ENCODE peak calls at places on chromosome 6, in six cellular contexts. K, T, O, U, N and A are unnamed samples.

GRCh38 chr6:141685416-141685815 is 447.3 kb upstream of the GJE1 start:
- DNase-seq in N (no peak), O (no peak), U (no peak), K (no peak), T (no peak), A (no peak)

GRCh38 chr6:1190361-1190760 is 121.5 kb upstream of the FOXQ1 start:
- DNase-seq in T (no peak), N (no peak), K (no peak), U (peak; percentile 29), O (no peak), A (no peak)

GRCh38 chr6:47083586-47084047 is 41.5 kb upstream of the ADGRF1 start:
- DNase-seq in U (no peak), N (peak; percentile 82), K (peak; percentile 90), O (peak; percentile 96), T (peak; percentile 88), A (peak; percentile 68)

GRCh38 chr6:161917645-161918044 is 643.8 kb upstream of the AGPAT4 start:
- DNase-seq in O (no peak), N (no peak), K (no peak), T (no peak), U (no peak), A (no peak)

GRCh38 chr6:131317516-131317915 is 182.2 kb downstream of the AKAP7 start:
- DNase-seq in N (no peak), U (no peak), O (no peak), T (no peak), K (no peak), A (no peak)

GRCh38 chr6:167735498-167736201 is 91.1 kb upstream of the AFDN start:
- DNase-seq in T (no peak), U (no peak), N (peak; percentile 60), K (no peak), O (no peak), A (peak; percentile 26)

GRCh38 chr6:37134622-37135191 is 35.2 kb upstream of the PIM1 start:
- DNase-seq in T (peak; percentile 74), U (peak; percentile 96), K (no peak), O (no peak), N (peak; percentile 89), A (no peak)

GRCh38 chr6:68891419-68891818 is 256.3 kb downstream of the ADGRB3 start:
- DNase-seq in T (no peak), N (no peak), O (no peak), U (no peak), K (no peak), A (no peak)

GRCh38 chr6:3265671-3266070 is 6.9 kb downstream of the PSMG4 start:
- DNase-seq in K (no peak), T (no peak), O (no peak), U (no peak), N (no peak), A (no peak)

GRCh38 chr6:163098827-163099469 is 315.6 kb upstream of the QKI start:
- DNase-seq in U (no peak), N (no peak), T (no peak), O (no peak), K (no peak), A (no peak)

GRCh38 chr6:137697267-137697938 is 169.7 kb upstream of the TNFAIP3 start:
- DNase-seq in K (peak; percentile 53), T (peak; percentile 22), O (no peak), U (peak; percentile 71), N (no peak), A (no peak)

GRCh38 chr6:145214570-145214969 is 520.8 kb downstream of the EPM2A start:
- DNase-seq in K (no peak), T (no peak), O (no peak), U (peak; percentile 13), N (no peak), A (no peak)

GRCh38 chr6:82185948-82186347 is 61.6 kb downstream of the IBTK start:
- DNase-seq in O (no peak), K (no peak), U (no peak), N (no peak), T (no peak), A (no peak)

GRCh38 chr6:99333068-99333467 is 16.4 kb downstream of the FAXC start:
- DNase-seq in U (no peak), N (no peak), O (no peak), K (no peak), T (no peak), A (no peak)

GRCh38 chr6:123547216-123547978 is 89.4 kb downstream of the TRDN start:
- DNase-seq in T (no peak), U (no peak), K (no peak), O (no peak), N (no peak), A (no peak)

GRCh38 chr6:169776379-169776778 is 25.0 kb downstream of the ERMARD start:
- DNase-seq in K (peak; percentile 37), N (peak; percentile 48), U (no peak), O (peak; percentile 69), T (no peak), A (no peak)

GRCh38 chr6:12013368-12013617 is 1.2 kb downstream of the HIVEP1 start:
- DNase-seq in O (no peak), N (no peak), U (no peak), T (no peak), K (no peak), A (no peak)

GRCh38 chr6:3869632-3870527 is 20.7 kb downstream of the FAM50B start:
- DNase-seq in N (no peak), O (no peak), K (no peak), T (peak; percentile 19), U (peak; percentile 87), A (no peak)

GRCh38 chr6:105135056-105135455 is 44.8 kb downstream of the POPDC3 start:
- DNase-seq in T (no peak), U (peak; percentile 44), O (no peak), N (no peak), K (no peak), A (no peak)

GRCh38 chr6:168154263-168154917 is 75.4 kb upstream of the FRMD1 start:
- DNase-seq in N (peak; percentile 48), K (no peak), U (no peak), O (no peak), T (no peak), A (no peak)

GRCh38 chr6:3372184-3372846 is 84.5 kb downstream of the SLC22A23 start:
- DNase-seq in T (no peak), O (no peak), K (no peak), N (no peak), U (no peak), A (no peak)

GRCh38 chr6:106973018-106973840 is 1.3 kb downstream of the CD24 start:
- DNase-seq in N (no peak), O (peak; percentile 73), K (peak; percentile 84), U (no peak), T (peak; percentile 46), A (peak; percentile 59)

GRCh38 chr6:149060300-149060984 is 257.1 kb upstream of the TAB2 start:
- DNase-seq in T (peak; percentile 64), K (peak; percentile 37), O (peak; percentile 76), U (no peak), N (no peak), A (peak; percentile 84)

GRCh38 chr6:108118791-108119211 is 44.3 kb upstream of the OSTM1 start:
- DNase-seq in K (no peak), O (no peak), U (no peak), T (no peak), N (no peak), A (no peak)
- H3K4me3 ChIP-seq in K (no peak overlapping the region), O (peak overlapping the region; percentile 51), U (peak overlapping the region; percentile 46), T (no peak overlapping the region), N (peak overlapping the region; percentile 58), A (peak overlapping the region; percentile 65)

GRCh38 chr6:101956961-101957360 is 563.5 kb downstream of the GRIK2 start:
- DNase-seq in T (no peak), N (no peak), O (no peak), K (no peak), U (no peak), A (no peak)

DNA sequence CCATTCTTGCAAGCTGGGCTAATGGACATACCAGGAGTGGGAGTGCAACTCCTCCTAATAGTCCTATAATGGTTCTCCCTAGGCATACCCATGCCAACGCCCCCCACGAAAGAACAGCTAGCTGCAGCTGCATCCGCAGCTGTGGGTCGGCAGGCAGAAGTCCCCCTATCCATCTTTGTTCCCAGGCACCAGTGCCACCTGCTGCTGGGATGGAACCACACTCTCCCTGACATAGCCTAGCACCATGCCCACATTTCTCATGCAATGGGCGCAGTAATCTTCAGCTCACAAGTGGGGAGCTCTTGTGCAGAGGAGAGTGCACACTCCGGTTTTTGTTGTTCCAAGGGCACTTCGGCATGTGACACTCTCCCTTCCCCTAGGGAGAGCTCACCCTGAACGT is 567.8 kb downstream of the GRIK2 start:
- DNase-seq in O (no peak), U (no peak), K (no peak), T (no peak), N (no peak), A (no peak)
- TF ChIP-seq CTCF in O (no peak), U (no peak), K (no peak), T (no peak), N (no peak), A (no peak)

GRCh38 chr6:20574355-20574754 is 40.1 kb downstream of the CDKAL1 start:
- DNase-seq in T (no peak), N (no peak), U (no peak), O (no peak), K (no peak), A (no peak)

GRCh38 chr6:20575691-20576451 is 41.6 kb downstream of the CDKAL1 start:
- DNase-seq in U (no peak), T (no peak), O (no peak), N (no peak), K (no peak), A (no peak)

GRCh38 chr6:20577280-20577679 is 43.0 kb downstream of the CDKAL1 start:
- DNase-seq in U (no peak), O (no peak), T (no peak), K (no peak), N (no peak), A (no peak)

GRCh38 chr6:20572940-20573339 is 38.7 kb downstream of the CDKAL1 start:
- DNase-seq in U (no peak), O (no peak), N (no peak), K (no peak), T (no peak), A (no peak)

GRCh38 chr6:20575125-20575524 is 40.9 kb downstream of the CDKAL1 start:
- DNase-seq in K (no peak), N (no peak), T (no peak), U (no peak), O (no peak), A (no peak)
- H3K27ac ChIP-seq in K (no peak overlapping the region), N (no peak overlapping the region), T (no peak overlapping the region), U (no peak overlapping the region), O (no peak overlapping the region), A (no peak overlapping the region)

DNA sequence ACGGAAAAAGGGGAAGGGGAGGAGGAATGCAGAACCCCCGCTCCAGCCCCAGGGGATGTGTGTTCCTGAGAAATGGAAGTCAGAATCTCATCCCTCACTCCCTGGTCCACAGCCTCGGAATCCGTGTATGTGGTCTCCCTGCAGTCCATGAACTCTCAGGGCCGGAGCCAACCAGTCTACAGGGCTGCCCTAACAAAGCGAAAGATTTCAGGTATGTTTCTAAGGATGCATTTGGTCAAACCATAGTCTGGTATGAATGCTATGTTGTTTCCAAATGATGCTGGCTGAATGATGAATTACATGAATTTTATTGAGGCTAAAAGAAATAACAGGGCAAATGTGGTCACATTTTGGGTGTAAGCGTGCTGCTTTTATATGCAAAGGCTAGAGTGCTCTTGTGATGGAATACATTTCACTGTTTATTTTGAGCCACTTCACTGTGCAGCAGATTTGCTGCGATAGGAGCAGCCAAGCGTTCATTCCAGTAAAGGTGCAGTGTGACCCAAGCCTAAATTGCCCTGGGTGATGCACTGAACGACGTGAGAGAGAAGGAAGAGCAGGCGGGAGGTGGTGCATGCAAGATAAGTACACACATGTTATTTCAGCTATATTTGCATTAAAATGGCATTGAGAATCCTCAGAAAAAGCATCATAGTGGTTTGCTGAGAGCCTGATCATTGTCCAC is 52.4 kb downstream of the FNDC1 start:
- DNase-seq in O (no peak), K (no peak), T (no peak), N (no peak), U (no peak), A (no peak)
- H3K4me3 ChIP-seq in O (no peak overlapping the region), K (no peak overlapping the region), T (no peak overlapping the region), N (no peak overlapping the region), U (no peak overlapping the region), A (no peak overlapping the region)